ENCODE peak calls at places on chromosome 1, in four cellular contexts. I, Z, P and H are unnamed samples.

GRCh38 chr1:226001852-226002666 is 2.9 kb upstream of the SDE2 start:
- DNase-seq in P (no peak), Z (peak), I (peak), H (peak)

GRCh38 chr1:223708001-223708359 is 4.4 kb upstream of the CAPN2 start:
- DNase-seq in P (no peak), Z (no peak), I (no peak), H (no peak)

GRCh38 chr1:147292012-147292411 is 49.5 kb downstream of the CHD1L start:
- DNase-seq in I (peak), Z (no peak), P (no peak), H (peak)

GRCh38 chr1:43205671-43206070 is 33.5 kb downstream of the CFAP57 start:
- DNase-seq in P (no peak), I (peak), Z (no peak), H (peak)

GRCh38 chr1:177620636-177621190 is 349.1 kb downstream of the SEC16B start:
- DNase-seq in Z (no peak), I (peak), P (no peak), H (no peak)

GRCh38 chr1:87612966-87613365 is 284.3 kb downstream of the LMO4 start:
- DNase-seq in P (no peak), I (no peak), Z (no peak), H (no peak)

GRCh38 chr1:201015551-201016091 is 7.9 kb downstream of the KIF21B start:
- DNase-seq in P (no peak), Z (no peak), I (no peak), H (peak)

GRCh38 chr1:40315795-40316594 is 1.1 kb downstream of the COL9A2 start:
- DNase-seq in Z (no peak), P (no peak), I (no peak), H (peak)

GRCh38 chr1:23650344-23650990 is 41.1 kb upstream of the RPL11 start:
- DNase-seq in P (no peak), I (no peak), Z (peak), H (no peak)

GRCh38 chr1:168763031-168763430 is 34.0 kb upstream of the DPT start:
- DNase-seq in I (no peak), Z (no peak), P (no peak), H (no peak)

GRCh38 chr1:198734323-198735008 is 95.6 kb downstream of the PTPRC start:
- DNase-seq in Z (no peak), P (no peak), I (no peak), H (peak)

GRCh38 chr1:183956559-183957188 is 80.9 kb downstream of the COLGALT2 start:
- DNase-seq in Z (no peak), I (peak), P (no peak), H (peak)

GRCh38 chr1:67966001-67966665 is 84.3 kb downstream of the DIRAS3 start:
- DNase-seq in I (no peak), Z (no peak), P (no peak), H (no peak)

GRCh38 chr1:101112051-101112770 is 86.6 kb upstream of the DPH5 start:
- DNase-seq in P (no peak), I (no peak), Z (peak), H (no peak)

GRCh38 chr1:115114308-115114707 is 25.0 kb upstream of the TSPAN2 start:
- DNase-seq in I (peak), Z (peak), P (no peak), H (peak)

GRCh38 chr1:204842892-204843291 is 27.8 kb upstream of the NFASC start:
- DNase-seq in P (peak), I (peak), Z (no peak), H (peak)

GRCh38 chr1:221987860-221988520 is 246.1 kb upstream of the DUSP10 start:
- DNase-seq in P (no peak), I (peak), Z (no peak), H (peak)

GRCh38 chr1:93666613-93667384 is 14.8 kb downstream of the BCAR3 start:
- DNase-seq in Z (no peak), P (no peak), I (peak), H (peak)

GRCh38 chr1:226497991-226498689 is 50.4 kb upstream of the STUM start:
- DNase-seq in Z (no peak), I (no peak), P (no peak), H (no peak)

GRCh38 chr1:175521265-175522040 is 221.9 kb downstream of the TNR start:
- DNase-seq in Z (no peak), P (no peak), I (no peak), H (no peak)

GRCh38 chr1:34928066-34928864 is 1.2 kb downstream of the DLGAP3 start:
- DNase-seq in I (no peak), P (no peak), Z (no peak), H (no peak)

GRCh38 chr1:159023723-159024122 is 14.0 kb downstream of the IFI16 start:
- DNase-seq in I (no peak), Z (no peak), P (no peak), H (no peak)

GRCh38 chr1:90712153-90712930 is 4.8 kb downstream of the BARHL2 start:
- DNase-seq in P (no peak), Z (no peak), I (no peak), H (no peak)

GRCh38 chr1:55195523-55196233 is 19.5 kb downstream of the USP24 start:
- DNase-seq in P (no peak), Z (no peak), I (peak), H (peak)